ENCODE peak calls at places on chromosomes 2 and 18, in five cellular contexts. W is H1, A is ovary, X is adrenal gland, H is sigmoid colon. Z is an unnamed sample.

GRCh38 chr2:26000561-26001211 is 18.4 kb upstream of the KIF3C start:
- DNase-seq in W (no peak), A (no peak), X (peak), H (no peak), Z (no peak)

GRCh38 chr2:127575941-127576432 is 40.5 kb downstream of the MYO7B start:
- DNase-seq in W (no peak), A (no peak), X (peak), H (no peak), Z (no peak)

GRCh38 chr2:20583425-20583881 is 67.4 kb downstream of the HS1BP3 start:
- DNase-seq in W (no peak), A (no peak), X (no peak), H (peak), Z (no peak)

GRCh38 chr18:76844144-76844543 is 21.8 kb downstream of the ZNF236 start:
- DNase-seq in W (no peak), A (no peak), X (no peak), H (no peak), Z (no peak)

GRCh38 chr2:240369725-240370585 is 65.5 kb upstream of the GPC1 start:
- DNase-seq in W (no peak), A (peak), X (peak), H (peak), Z (peak)

GRCh38 chr2:10520154-10520553 is 72.0 kb upstream of the ODC1 start:
- DNase-seq in W (peak), A (no peak), X (no peak), H (peak), Z (no peak)

GRCh38 chr2:10900216-10901109 is 11.3 kb upstream of the KCNF1 start:
- DNase-seq in W (no peak), A (no peak), X (no peak), H (no peak), Z (no peak)

GRCh38 chr18:49207373-49207772 is 253.1 kb downstream of the DYM start:
- DNase-seq in W (no peak), A (no peak), X (no peak), H (no peak), Z (no peak)

GRCh38 chr2:170715932-170716777 is 1.0 kb downstream of the SP5 start:
- DNase-seq in W (peak), A (no peak), X (peak), H (peak), Z (no peak)

GRCh38 chr2:180596453-180596852 is 384.0 kb upstream of the UBE2E3 start:
- DNase-seq in W (no peak), A (no peak), X (no peak), H (no peak), Z (no peak)

GRCh38 chr2:53820038-53820437 is 33.2 kb downstream of the ERLEC1 start:
- DNase-seq in W (no peak), A (no peak), X (no peak), H (no peak), Z (no peak)

GRCh38 chr2:43224131-43224570 is 2.3 kb downstream of the ZFP36L2 start:
- DNase-seq in W (peak), A (peak), X (peak), H (peak), Z (peak)

GRCh38 chr2:75494137-75494769 is 66.5 kb downstream of the EVA1A start:
- DNase-seq in W (no peak), A (no peak), X (no peak), H (no peak), Z (no peak)

GRCh38 chr2:128441341-128442052 is 122.8 kb upstream of the HS6ST1 start:
- DNase-seq in W (peak), A (peak), X (peak), H (no peak), Z (no peak)

GRCh38 chr2:38626326-38627031 is 23.8 kb upstream of the HNRNPLL start:
- DNase-seq in W (no peak), A (no peak), X (no peak), H (no peak), Z (no peak)

GRCh38 chr2:155145758-155146229 is 447.3 kb downstream of the KCNJ3 start:
- DNase-seq in W (no peak), A (no peak), X (no peak), H (no peak), Z (no peak)

GRCh38 chr18:23881778-23882177 is 132.8 kb upstream of the TTC39C start:
- DNase-seq in W (no peak), A (no peak), X (no peak), H (no peak), Z (no peak)

GRCh38 chr2:181185948-181186347 is 205.5 kb downstream of the UBE2E3 start:
- DNase-seq in W (no peak), A (no peak), X (no peak), H (no peak), Z (no peak)

GRCh38 chr2:22694856-22695255 is 690.1 kb upstream of the KLHL29 start:
- DNase-seq in W (peak), A (no peak), X (no peak), H (no peak), Z (no peak)

GRCh38 chr2:47323009-47323821 is 79.7 kb upstream of the MSH2 start:
- DNase-seq in W (peak), A (peak), X (peak), H (peak), Z (peak)

GRCh38 chr2:105557021-105557420 is 158.2 kb upstream of the FHL2 start:
- DNase-seq in W (no peak), A (peak), X (no peak), H (no peak), Z (peak)

GRCh38 chr2:215425021-215425782 is 10.7 kb downstream of the FN1 start:
- DNase-seq in W (no peak), A (no peak), X (no peak), H (no peak), Z (no peak)

GRCh38 chr2:45690223-45690622 is 38.7 kb downstream of the PRKCE start:
- DNase-seq in W (no peak), A (no peak), X (no peak), H (no peak), Z (no peak)

GRCh38 chr18:56443508-56443907 is 194.9 kb downstream of the TXNL1 start:
- DNase-seq in W (no peak), A (no peak), X (no peak), H (no peak), Z (no peak)

DNA sequence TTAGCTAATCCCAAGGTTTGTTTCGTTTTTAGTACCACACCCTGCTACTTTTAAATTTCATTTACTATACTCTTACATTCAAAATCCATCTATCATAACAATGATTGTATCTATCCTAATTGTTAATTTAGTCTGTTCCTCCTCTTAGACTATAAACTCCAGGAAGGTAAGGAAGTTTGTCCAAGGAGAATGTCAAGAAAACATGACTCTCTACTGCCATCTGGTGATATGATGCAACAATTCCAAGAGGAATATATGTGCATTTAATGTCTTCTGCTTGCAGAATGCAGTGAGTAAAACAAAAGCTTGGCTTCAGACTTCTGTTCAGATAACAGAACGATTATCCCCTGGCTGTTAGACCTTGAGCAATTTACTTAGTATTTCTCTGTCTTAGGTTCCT is 1267.1 kb downstream of the LRP1B start:
- DNase-seq in W (no peak), A (no peak), X (no peak), H (no peak), Z (no peak)
- H3K27ac ChIP-seq in W (no peak), A (no peak), X (no peak), H (no peak), Z (no peak)

GRCh38 chr2:191013876-191014652 is at the start of gene STAT1:
- DNase-seq in W (peak), A (peak), X (peak), H (peak), Z (peak)
- TF ChIP-seq POLR2A in W (peak), A (peak), X (peak), H (peak), Z (peak)

GRCh38 chr2:62662548-62662947 is 43.0 kb upstream of the EHBP1 start:
- DNase-seq in W (no peak), A (peak), X (peak), H (no peak), Z (peak)

GRCh38 chr2:62662131-62662530 is 43.4 kb upstream of the EHBP1 start:
- DNase-seq in W (no peak), A (no peak), X (no peak), H (no peak), Z (no peak)

GRCh38 chr2:62661263-62661635 is 44.3 kb upstream of the EHBP1 start:
- DNase-seq in W (no peak), A (no peak), X (no peak), H (no peak), Z (no peak)

GRCh38 chr2:62660087-62660486 is 45.4 kb upstream of the EHBP1 start:
- DNase-seq in W (no peak), A (no peak), X (no peak), H (no peak), Z (no peak)

DNA sequence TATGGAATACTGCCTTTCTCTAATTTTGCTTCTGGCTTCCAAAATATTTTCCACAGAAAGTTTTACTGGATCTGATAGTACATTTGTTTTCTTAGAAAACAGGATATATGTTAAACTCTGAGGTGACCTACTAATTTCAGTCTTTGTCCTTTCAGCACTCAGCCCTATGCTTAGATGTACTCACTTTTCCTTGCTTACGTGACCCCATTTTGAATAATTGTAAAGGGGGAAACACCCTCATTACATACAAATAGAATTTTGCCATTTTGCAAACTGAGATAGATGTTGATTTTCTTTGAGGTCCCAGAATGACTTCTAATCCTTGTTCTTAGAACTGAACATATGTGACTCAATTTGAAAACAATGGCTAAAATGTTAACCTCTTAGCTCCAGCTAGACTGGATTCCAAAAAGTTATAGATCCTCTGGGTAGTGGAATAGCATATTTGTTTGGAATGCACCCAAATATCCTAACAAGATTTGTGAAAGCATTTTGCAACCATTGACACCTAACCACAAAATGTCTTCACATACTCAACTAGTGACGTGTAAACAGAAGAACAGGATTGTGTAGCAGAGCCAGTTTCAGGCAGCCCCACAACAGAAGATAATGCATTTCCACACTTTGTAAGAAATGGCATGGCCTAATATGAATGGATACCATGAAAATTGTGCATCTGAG is 44.8 kb upstream of the EHBP1 start:
- DNase-seq in W (no peak), A (no peak), X (no peak), H (no peak), Z (no peak)
- H3K27ac ChIP-seq in W (no peak), A (no peak), X (peak), H (peak), Z (peak)

GRCh38 chr2:110211938-110212858 is at the start of gene MTLN:
- DNase-seq in W (peak), A (peak), X (peak), H (peak), Z (peak)
- TF ChIP-seq POLR2A in W (peak), A (peak), X (no peak), H (peak), Z (peak)

GRCh38 chr2:42063383-42064171 is 15.8 kb downstream of the PKDCC start:
- DNase-seq in W (no peak), A (no peak), X (no peak), H (no peak), Z (no peak)

GRCh38 chr2:42060028-42060427 is 12.2 kb downstream of the PKDCC start:
- DNase-seq in W (no peak), A (no peak), X (no peak), H (no peak), Z (no peak)

GRCh38 chr2:42061839-42062238 is 14.0 kb downstream of the PKDCC start:
- DNase-seq in W (no peak), A (no peak), X (no peak), H (no peak), Z (no peak)

GRCh38 chr2:42059261-42059898 is 11.6 kb downstream of the PKDCC start:
- DNase-seq in W (no peak), A (no peak), X (no peak), H (no peak), Z (no peak)

DNA sequence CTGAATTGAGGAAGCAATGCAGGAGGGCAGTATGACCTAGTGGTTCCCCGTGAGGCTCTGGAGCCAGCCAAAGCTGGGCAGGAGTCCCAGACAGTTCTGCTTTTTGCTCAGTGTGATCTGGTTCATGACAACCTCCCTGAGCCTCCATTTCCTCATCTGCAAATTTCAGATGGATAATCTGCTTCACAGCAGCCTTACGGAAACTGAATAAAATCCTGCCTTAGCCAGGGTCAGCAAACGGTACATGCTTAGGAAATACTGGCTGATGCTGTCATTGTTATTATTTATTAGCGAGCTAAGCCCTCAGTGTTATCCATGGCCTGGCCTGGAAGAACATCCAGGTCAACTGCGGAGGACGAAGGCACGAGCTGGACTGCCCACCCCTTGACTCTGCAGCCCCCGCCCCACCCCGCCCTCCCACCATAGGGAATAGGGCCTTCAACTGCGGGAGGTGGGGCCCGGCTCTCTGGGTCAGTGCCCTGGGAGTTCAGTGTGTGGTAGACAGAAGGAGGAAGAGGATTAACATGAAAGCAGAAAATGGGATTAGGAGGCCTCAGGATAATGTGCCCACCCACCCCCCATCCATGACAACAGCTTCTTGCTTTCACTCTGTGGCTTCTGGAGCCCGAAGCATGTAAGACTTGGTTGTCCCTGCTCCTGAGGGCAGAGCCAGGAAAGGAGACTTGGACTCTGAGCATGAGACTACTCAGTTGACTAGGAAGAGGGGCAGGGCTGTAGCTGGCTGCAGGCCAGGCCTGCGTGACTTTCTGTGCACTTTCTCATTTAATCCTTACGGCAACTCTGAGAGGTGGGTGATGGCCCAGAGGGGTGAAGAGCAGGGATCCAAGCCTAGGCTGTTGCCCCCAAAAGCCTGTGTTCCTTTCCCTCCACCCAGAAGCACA is 13.1 kb downstream of the PKDCC start:
- DNase-seq in W (no peak), A (peak), X (no peak), H (peak), Z (peak)
- H3K27ac ChIP-seq in W (no peak), A (peak), X (peak), H (peak), Z (peak)

Z was measured in uterus.